ENCODE peak calls at places on chromosome 6, in four cellular contexts. C is PC-3, H is fibroblast of mammary gland, R is GM23338. I is an unnamed sample.
A peak's percentile ranks its signal among the peaks of the same experiment; 100 is the strongest.

GRCh38 chr6:134830945-134831344 is 119.0 kb downstream of the ALDH8A1 start:
- DNase-seq in C (no peak), H (no peak), R (no peak), I (no peak)

GRCh38 chr6:5302995-5303622 is 41.8 kb downstream of the FARS2 start:
- DNase-seq in C (peak; percentile 64), H (peak; percentile 10), R (peak; percentile 88), I (peak; percentile 22)

GRCh38 chr6:79909517-79909916 is 37.8 kb downstream of the ELOVL4 start:
- DNase-seq in C (no peak), H (no peak), R (no peak), I (no peak)

GRCh38 chr6:112980676-112981075 is 633.5 kb downstream of the RFPL4B start:
- DNase-seq in C (no peak), H (no peak), R (no peak), I (no peak)

GRCh38 chr6:10759312-10759839 is 11.8 kb downstream of the TMEM14B start:
- DNase-seq in C (peak; percentile 99), H (peak; percentile 91), R (peak; percentile 84), I (peak; percentile 83)

GRCh38 chr6:77487808-77488425 is 24.6 kb upstream of the HTR1B start:
- DNase-seq in C (peak; percentile 48), H (no peak), R (no peak), I (no peak)

GRCh38 chr6:43770417-43771209 is 602 bp downstream of the VEGFA start:
- DNase-seq in C (peak; percentile 43), H (peak; percentile 60), R (peak; percentile 75), I (peak; percentile 75)

GRCh38 chr6:93787841-93788240 is 368.5 kb upstream of the EPHA7 start:
- DNase-seq in C (peak; percentile 18), H (peak; percentile 78), R (no peak), I (peak; percentile 69)

GRCh38 chr6:87074051-87074711 is 20.7 kb downstream of the CGA start:
- DNase-seq in C (no peak), H (no peak), R (no peak), I (no peak)

GRCh38 chr6:34679552-34680255 is 16.9 kb downstream of the ILRUN start:
- DNase-seq in C (no peak), H (peak; percentile 33), R (no peak), I (no peak)

GRCh38 chr6:47484616-47485015 is 7.0 kb downstream of the CD2AP start:
- DNase-seq in C (peak; percentile 74), H (peak; percentile 92), R (no peak), I (peak; percentile 65)

GRCh38 chr6:18823782-18824386 is 436.7 kb downstream of the RNF144B start:
- DNase-seq in C (peak; percentile 62), H (peak; percentile 57), R (peak; percentile 89), I (peak; percentile 11)

GRCh38 chr6:4899249-4899648 is 104.6 kb downstream of the RPP40 start:
- DNase-seq in C (no peak), H (no peak), R (no peak), I (no peak)

GRCh38 chr6:42241915-42242314 is 24.3 kb upstream of the MRPS10 start:
- DNase-seq in C (no peak), H (no peak), R (peak; percentile 81), I (no peak)

GRCh38 chr6:44563397-44563796 is 175.9 kb downstream of the CDC5L start:
- DNase-seq in C (peak; percentile 16), H (peak; percentile 52), R (peak; percentile 4), I (no peak)

GRCh38 chr6:164216368-164216767 is 801.9 kb downstream of the QKI start:
- DNase-seq in C (no peak), H (no peak), R (no peak), I (no peak)

GRCh38 chr6:139944976-139945375 is 570.5 kb upstream of the CITED2 start:
- DNase-seq in C (peak; percentile 8), H (no peak), R (no peak), I (no peak)

GRCh38 chr6:137218473-137218916 is 690 bp downstream of the IFNGR1 start:
- DNase-seq in C (peak; percentile 60), H (peak; percentile 76), R (peak; percentile 24), I (peak; percentile 79)

GRCh38 chr6:124974770-124975377 is 12.6 kb downstream of the RNF217 start:
- DNase-seq in C (peak; percentile 49), H (no peak), R (no peak), I (no peak)

GRCh38 chr6:3159805-3160781 is 2.7 kb upstream of the TUBB2A start:
- DNase-seq in C (peak; percentile 49), H (peak; percentile 32), R (peak; percentile 28), I (no peak)

GRCh38 chr6:47698342-47698787 is at the start of gene ADGRF4:
- DNase-seq in C (peak; percentile 95), H (peak; percentile 72), R (peak; percentile 17), I (peak; percentile 8)

GRCh38 chr6:136989591-136990578 is 54.9 kb downstream of the IL20RA start:
- DNase-seq in C (no peak), H (no peak), R (peak; percentile 82), I (peak; percentile 32)

GRCh38 chr6:101117397-101118185 is 236.5 kb upstream of the ASCC3 start:
- DNase-seq in C (peak; percentile 58), H (no peak), R (peak; percentile 71), I (no peak)

GRCh38 chr6:81451787-81452186 is 300.7 kb downstream of the TENT5A start:
- DNase-seq in C (peak; percentile 55), H (peak; percentile 95), R (peak; percentile 4), I (peak; percentile 94)

GRCh38 chr6:81446509-81446908 is 306.0 kb downstream of the TENT5A start:
- DNase-seq in C (no peak), H (no peak), R (no peak), I (no peak)

GRCh38 chr6:81450180-81450579 is 302.3 kb downstream of the TENT5A start:
- DNase-seq in C (peak; percentile 8), H (peak; percentile 93), R (no peak), I (peak; percentile 92)
- TF ChIP-seq CTCF in C (peak; percentile 22), H (peak; percentile 22), R (peak; percentile 11), I (no peak)

GRCh38 chr6:24583463-24584389 is 62.3 kb downstream of the KIAA0319 start:
- DNase-seq in C (peak; percentile 85), H (peak; percentile 70), R (peak; percentile 94), I (peak; percentile 17)
- H3K4me3 ChIP-seq in C (peak overlapping the region; percentile 53), H (no peak overlapping the region), R (no peak overlapping the region), I (no peak overlapping the region)

GRCh38 chr6:123788319-123788718 is 15.3 kb upstream of the NKAIN2 start:
- DNase-seq in C (no peak), H (no peak), R (no peak), I (no peak)
- TF ChIP-seq CTCF in C (no peak), H (no peak), R (no peak), I (no peak)

DNA sequence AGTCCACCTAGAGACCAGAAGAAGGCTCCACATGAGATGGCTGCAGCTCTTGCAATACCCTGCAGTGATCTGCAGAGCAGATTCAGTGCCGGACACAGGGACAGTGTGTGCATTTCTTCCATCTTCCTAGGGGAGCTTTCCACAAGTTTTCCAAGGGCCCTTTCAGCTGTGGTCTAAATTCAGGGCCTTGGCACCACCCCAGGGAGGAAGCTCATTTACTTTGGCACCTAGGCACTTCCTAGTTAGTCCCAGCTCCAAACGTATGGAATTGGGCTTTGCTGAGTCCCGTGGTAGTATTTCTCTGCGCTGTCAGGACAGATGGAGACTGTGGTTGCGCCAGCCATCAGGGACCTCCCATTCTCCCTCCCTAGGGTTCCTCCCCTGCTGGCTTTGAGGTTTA is 182.3 kb upstream of the UST start:
- DNase-seq in C (no peak), H (no peak), R (no peak), I (no peak)
- H3K4me3 ChIP-seq in C (no peak overlapping the region), H (no peak overlapping the region), R (no peak overlapping the region), I (no peak overlapping the region)

GRCh38 chr6:718345-718744 is 25.4 kb upstream of the EXOC2 start:
- DNase-seq in C (no peak), H (no peak), R (peak; percentile 38), I (no peak)

GRCh38 chr6:723540-723939 is 30.6 kb upstream of the EXOC2 start:
- DNase-seq in C (no peak), H (no peak), R (no peak), I (no peak)

GRCh38 chr6:717135-717534 is 24.2 kb upstream of the EXOC2 start:
- DNase-seq in C (no peak), H (no peak), R (no peak), I (no peak)

GRCh38 chr6:722608-723007 is 29.7 kb upstream of the EXOC2 start:
- DNase-seq in C (no peak), H (peak; percentile 66), R (no peak), I (peak; percentile 58)

DNA sequence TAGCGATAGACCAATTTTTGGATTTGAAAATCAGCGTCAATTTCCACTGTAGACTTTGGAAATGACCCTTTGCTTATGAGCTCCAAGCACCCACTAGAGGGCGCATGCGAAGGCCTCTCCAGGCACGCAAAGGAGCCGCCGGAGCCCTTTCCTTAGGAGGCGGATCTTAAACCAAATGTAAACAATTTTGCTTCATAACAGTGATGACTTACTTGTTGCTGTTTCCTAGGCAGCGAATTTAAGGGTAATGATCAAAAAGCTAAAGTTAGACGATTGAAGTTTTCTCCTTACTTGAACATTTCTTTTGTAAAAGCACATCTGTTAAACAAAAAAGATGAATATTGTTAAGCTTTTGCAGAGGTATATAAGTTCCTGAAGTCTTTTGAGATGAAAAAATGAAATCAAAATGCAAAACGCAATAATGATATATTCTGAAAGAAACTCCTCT is 29.2 kb upstream of the EXOC2 start:
- DNase-seq in C (peak; percentile 90), H (peak; percentile 86), R (peak; percentile 95), I (peak; percentile 84)
- TF ChIP-seq CTCF in C (peak; percentile 94), H (peak; percentile 93), R (peak; percentile 84), I (peak; percentile 97)

GRCh38 chr6:72182337-72183246 is 296.2 kb downstream of the RIMS1 start:
- DNase-seq in C (peak; percentile 66), H (peak; percentile 4), R (peak; percentile 82), I (peak; percentile 43)
- H3K4me3 ChIP-seq in C (peak overlapping the region; percentile 70), H (peak overlapping the region; percentile 20), R (peak overlapping the region; percentile 57), I (peak overlapping the region; percentile 57)

DNA sequence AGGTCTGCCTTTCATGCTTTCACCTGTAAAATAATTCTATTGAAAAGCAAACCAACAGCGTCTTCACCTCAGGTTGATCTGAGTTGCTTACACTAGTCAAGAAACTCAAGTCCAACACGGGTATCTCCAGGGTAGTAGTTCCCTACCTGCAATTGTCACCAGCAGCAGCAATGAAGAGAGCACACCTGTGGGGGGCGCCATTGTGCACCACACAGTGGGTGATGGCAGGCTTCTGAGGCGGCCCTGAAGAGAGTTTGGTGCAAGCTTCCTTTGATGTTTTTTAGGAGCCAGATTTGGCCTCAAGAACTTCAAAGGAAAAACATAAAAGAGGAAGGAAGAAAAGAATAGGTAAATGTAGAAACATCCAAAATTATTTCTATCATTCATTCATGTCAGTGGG is 45.1 kb downstream of the KIAA0319 start:
- DNase-seq in C (no peak), H (no peak), R (peak; percentile 72), I (no peak)
- TF ChIP-seq CTCF in C (peak; percentile 55), H (no peak), R (peak; percentile 88), I (no peak)

GRCh38 chr6:32175711-32176475 is at the start of gene AGPAT1:
- DNase-seq in C (peak; percentile 94), H (peak; percentile 97), R (peak; percentile 98), I (peak; percentile 99)
- H3K4me3 ChIP-seq in C (peak within 1 kb of the TSS; percentile 94), H (peak within 1 kb of the TSS; percentile 94), R (peak within 1 kb of the TSS; percentile 79), I (peak within 1 kb of the TSS; percentile 89)

I was measured in foreskin fibroblast.